ENCODE peak calls at places on chromosomes 7 and 10, in seven cellular contexts. N, S, U, C, B, D and L are unnamed samples.

GRCh38 chr10:70786799-70787415 is 1.7 kb upstream of the TBATA start:
- DNase-seq in D (no peak), C (no peak), U (no peak), N (no peak), S (no peak), B (no peak), L (no peak)

GRCh38 chr10:78627254-78627795 is 441.4 kb upstream of the ZMIZ1 start:
- DNase-seq in B (no peak), U (no peak), N (no peak), C (no peak), D (no peak), S (no peak), L (no peak)

GRCh38 chr7:23419160-23419559 is 51.1 kb downstream of the IGF2BP3 start:
- DNase-seq in B (no peak), S (no peak), N (no peak), C (no peak), D (no peak), U (no peak), L (no peak)

GRCh38 chr7:28536259-28536658 is 123.9 kb downstream of the CREB5 start:
- DNase-seq in S (peak; percentile 31), B (no peak), C (no peak), D (no peak), N (peak; percentile 75), U (peak; percentile 13), L (no peak)

GRCh38 chr10:128130051-128130450 is 3.8 kb upstream of the MKI67 start:
- DNase-seq in C (no peak), D (no peak), U (no peak), B (no peak), N (no peak), S (no peak), L (no peak)

GRCh38 chr10:102085336-102085735 is 20.2 kb downstream of the HPS6 start:
- DNase-seq in N (no peak), C (no peak), D (no peak), S (no peak), U (no peak), B (no peak), L (no peak)

GRCh38 chr7:73829921-73830617 is 727 bp upstream of the CLDN4 start:
- DNase-seq in N (no peak), U (no peak), D (no peak), B (peak; percentile 81), S (no peak), C (no peak), L (no peak)

GRCh38 chr7:15709978-15710377 is 23.5 kb upstream of the MEOX2 start:
- DNase-seq in D (no peak), S (no peak), C (no peak), B (no peak), U (no peak), N (no peak), L (no peak)

GRCh38 chr10:17144757-17145156 is 15.1 kb upstream of the CUBN start:
- DNase-seq in B (no peak), S (no peak), U (no peak), C (peak; percentile 9), N (no peak), D (no peak), L (no peak)

GRCh38 chr7:81470724-81471379 is 299.0 kb downstream of the HGF start:
- DNase-seq in U (no peak), C (no peak), N (no peak), B (no peak), S (no peak), D (no peak), L (peak; percentile 75)

GRCh38 chr7:55370001-55370400 is 4.9 kb downstream of the LANCL2 start:
- DNase-seq in S (no peak), B (no peak), N (no peak), D (no peak), U (no peak), C (no peak), L (no peak)

DNA sequence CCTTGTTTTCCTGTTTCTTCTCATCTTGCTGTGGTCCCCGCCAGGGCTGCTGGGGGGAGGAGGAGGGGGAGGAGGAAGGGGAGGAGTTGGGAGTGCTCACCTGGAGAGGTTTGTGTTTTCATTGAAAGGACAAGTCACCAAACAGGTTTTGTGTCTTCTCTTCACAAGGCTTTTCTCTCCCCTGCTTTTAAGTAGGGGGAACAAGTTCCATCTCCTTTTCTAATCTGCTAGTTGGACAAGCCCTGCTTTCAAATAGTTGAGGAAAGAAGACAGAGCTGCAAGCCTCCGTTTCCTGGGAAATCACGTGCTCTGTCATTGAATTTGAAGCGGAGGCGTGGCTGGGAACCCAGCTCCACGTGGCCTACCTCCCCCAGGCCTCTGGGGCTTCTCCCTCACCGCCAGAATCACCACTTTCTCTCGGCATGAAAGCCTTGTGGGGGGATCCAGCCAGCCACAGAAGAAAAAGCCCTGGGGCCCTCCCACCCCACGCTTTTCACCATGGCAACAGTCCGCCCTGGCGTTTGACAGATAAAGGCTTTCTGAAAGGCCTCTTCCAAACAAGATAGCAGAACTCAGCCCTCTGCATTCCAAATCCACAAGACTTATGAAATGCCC is 51.5 kb downstream of the PROSER2 start:
- DNase-seq in B (no peak), S (peak; percentile 65), C (peak; percentile 8), U (peak; percentile 54), N (peak; percentile 52), D (no peak), L (peak; percentile 47)
- TF ChIP-seq POLR2A in B (no peak), S (no peak), C (no peak), U (no peak), N (no peak), D (no peak), L (no peak)

GRCh38 chr7:106872763-106873162 is 7.7 kb downstream of the PIK3CG start:
- DNase-seq in B (no peak), C (no peak), N (no peak), U (no peak), D (no peak), S (no peak), L (no peak)
- H3K4me1 ChIP-seq in B (no peaks in the 10 kb centered on the region), C (peaks cover 27% of the 10 kb centered on the region), N (no peaks in the 10 kb centered on the region), U (no peaks in the 10 kb centered on the region), D (no peaks in the 10 kb centered on the region), S (no peaks in the 10 kb centered on the region), L (no peaks in the 10 kb centered on the region)

GRCh38 chr10:14562615-14563214 is 212.0 kb downstream of the FAM107B start:
- DNase-seq in C (no peak), D (no peak), B (no peak), S (no peak), N (no peak), U (no peak), L (no peak)
- TF ChIP-seq EP300 in C (no peak), D (no peak), B (no peak), S (no peak), N (no peak), U (no peak), L (no peak)

DNA sequence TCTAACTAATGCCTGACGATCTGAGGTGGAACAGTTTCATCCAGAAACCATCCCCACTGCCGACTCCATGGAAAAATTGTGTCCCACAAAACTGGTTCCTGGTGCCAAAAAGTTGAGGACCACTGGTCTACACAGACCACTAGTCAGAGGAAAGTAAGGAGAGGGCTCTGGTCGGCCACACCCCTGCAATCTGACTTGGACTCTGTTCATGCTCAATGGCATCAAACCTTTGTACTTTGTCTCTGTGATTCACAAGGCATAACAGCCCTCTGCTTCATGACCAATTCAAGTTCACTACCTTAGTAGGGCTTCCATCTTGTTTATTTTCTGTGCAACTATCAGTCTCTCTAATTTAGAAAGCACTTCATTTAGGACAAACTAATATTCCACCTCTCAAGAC is 1.8 kb downstream of the TUBAL3 start:
- DNase-seq in S (no peak), D (no peak), N (no peak), C (no peak), B (peak; percentile 46), U (no peak), L (no peak)
- TF ChIP-seq POLR2A in S (no peak), D (no peak), N (no peak), C (no peak), B (no peak), U (no peak), L (no peak)

DNA sequence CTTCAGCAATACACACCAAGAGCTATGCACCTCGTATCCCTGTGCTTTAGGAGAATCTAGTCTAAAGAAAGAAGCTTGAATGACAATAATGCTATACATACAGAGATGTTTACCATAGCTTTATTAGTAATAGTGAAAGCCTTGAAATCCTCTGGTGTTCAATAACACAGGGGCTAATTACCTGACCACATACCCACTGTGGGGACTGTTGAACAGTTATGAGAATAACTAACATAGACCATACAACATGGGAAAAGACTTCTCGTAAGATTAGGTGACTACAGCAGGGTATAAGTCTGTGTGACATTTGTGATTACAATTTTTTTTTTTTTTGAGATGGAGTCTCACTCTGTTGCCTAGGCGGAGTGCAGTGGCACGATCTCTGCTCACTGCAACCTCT is 111.0 kb downstream of the SORBS1 start:
- DNase-seq in S (no peak), D (no peak), B (no peak), U (no peak), N (no peak), C (no peak), L (no peak)
- H3K4me1 ChIP-seq in S (peaks cover 12% of the 10 kb centered on the region), D (peaks cover 38% of the 10 kb centered on the region), B (peaks cover 14% of the 10 kb centered on the region), U (peaks cover 8% of the 10 kb centered on the region), N (no peaks in the 10 kb centered on the region), C (no peaks in the 10 kb centered on the region), L (peaks cover 35% of the 10 kb centered on the region)

GRCh38 chr10:22667093-22667480 is 47.3 kb downstream of the PIP4K2A start:
- DNase-seq in N (no peak), D (no peak), B (no peak), S (no peak), C (no peak), U (no peak), L (no peak)

GRCh38 chr10:22666287-22667092 is 47.9 kb downstream of the PIP4K2A start:
- DNase-seq in N (no peak), U (no peak), D (no peak), S (no peak), B (peak; percentile 36), C (no peak), L (peak; percentile 58)

GRCh38 chr10:22670796-22671195 is 43.6 kb downstream of the PIP4K2A start:
- DNase-seq in D (no peak), C (no peak), N (no peak), U (no peak), S (no peak), B (no peak), L (no peak)

GRCh38 chr10:22672594-22673392 is 41.6 kb downstream of the PIP4K2A start:
- DNase-seq in B (no peak), U (no peak), C (no peak), S (no peak), N (no peak), D (no peak), L (no peak)

DNA sequence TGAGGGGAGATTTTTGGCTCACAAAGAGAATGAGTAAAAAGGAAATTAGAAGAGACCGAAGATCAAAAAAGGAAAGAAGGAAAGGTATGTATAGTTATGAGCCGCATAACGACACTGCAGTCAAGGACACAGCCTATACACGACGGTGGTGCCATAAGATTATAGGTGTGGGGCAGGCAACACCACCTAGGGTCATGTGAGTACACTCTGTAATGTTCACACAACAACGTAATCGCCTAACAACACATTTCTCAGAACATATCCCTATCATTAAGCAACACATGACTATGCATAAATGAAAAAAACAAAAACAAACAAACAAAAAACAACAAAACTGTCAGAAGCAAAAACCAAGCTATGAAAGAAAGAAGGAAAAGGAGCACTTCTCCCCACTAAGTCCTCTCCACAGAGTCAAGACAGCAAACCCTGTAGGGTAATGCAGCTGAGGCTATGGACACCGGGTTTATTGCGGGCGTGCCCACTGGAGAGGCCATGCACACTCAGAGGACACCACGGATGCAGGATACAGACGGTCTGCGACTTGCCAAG is 45.1 kb downstream of the PIP4K2A start:
- DNase-seq in N (no peak), S (no peak), D (no peak), U (no peak), B (no peak), C (no peak), L (no peak)
- TF ChIP-seq EP300 in N (no peak), S (no peak), D (no peak), U (no peak), B (no peak), C (no peak), L (no peak)